ENCODE peak calls at places on chromosomes 12 and 14, in ten cellular contexts. J is IMR-90, W is NCI-H510A treated with DMSO at 0.1 percent for 48 hours, Q is AG04450, U is RPMI8226, H is BJ, A is iris pigment epithelial cell, T is stromal cell of bone marrow, N is HT1080, I is NB4. P is an unnamed sample.

GRCh38 chr14:59664741-59665140 is 88.1 kb upstream of the CCDC175 start:
- DNase-seq in J (no peak), W (no peak), Q (no peak), U (no peak), H (no peak), A (peak; percentile 6), T (peak; percentile 13), N (peak; percentile 28), I (no peak), P (no peak)

GRCh38 chr12:29286081-29286800 is 94.7 kb downstream of the ERGIC2 start:
- DNase-seq in J (peak; percentile 25), W (no peak), Q (no peak), U (no peak), H (no peak), A (peak; percentile 55), T (peak; percentile 28), N (no peak), I (no peak), P (no peak)

GRCh38 chr12:30902001-30902400 is 24.5 kb upstream of the TSPAN11 start:
- DNase-seq in J (no peak), W (no peak), Q (no peak), U (no peak), H (no peak), A (peak; percentile 55), T (no peak), N (no peak), I (no peak), P (no peak)

GRCh38 chr14:94079891-94080605 is 954 bp downstream of the DDX24 start:
- DNase-seq in J (peak; percentile 42), W (no peak), Q (no peak), U (no peak), H (no peak), A (no peak), T (no peak), N (no peak), I (peak; percentile 8), P (no peak)

GRCh38 chr14:73463411-73463810 is 5.1 kb upstream of the NUMB start:
- DNase-seq in J (peak; percentile 98), W (no peak), Q (peak; percentile 75), U (no peak), H (peak; percentile 87), A (peak; percentile 99), T (peak; percentile 98), N (peak; percentile 98), I (peak; percentile 99), P (no peak)

GRCh38 chr12:53127169-53127568 is 23.9 kb downstream of the SOAT2 start:
- DNase-seq in J (no peak), W (no peak), Q (no peak), U (no peak), H (no peak), A (no peak), T (no peak), N (no peak), I (no peak), P (no peak)

GRCh38 chr14:64692597-64693350 is 11.4 kb upstream of the PLEKHG3 start:
- DNase-seq in J (no peak), W (no peak), Q (no peak), U (no peak), H (no peak), A (no peak), T (no peak), N (no peak), I (no peak), P (no peak)

GRCh38 chr14:53327716-53328115 is 174.6 kb upstream of the DDHD1 start:
- DNase-seq in J (peak; percentile 69), W (no peak), Q (no peak), U (no peak), H (peak; percentile 9), A (peak; percentile 75), T (no peak), N (peak; percentile 70), I (no peak), P (no peak)

GRCh38 chr14:102655154-102655553 is 62.7 kb downstream of the RCOR1 start:
- DNase-seq in J (peak; percentile 57), W (no peak), Q (no peak), U (no peak), H (no peak), A (peak; percentile 72), T (no peak), N (peak; percentile 72), I (no peak), P (no peak)

GRCh38 chr12:58190624-58191023 is 249.3 kb downstream of the ATP23 start:
- DNase-seq in J (no peak), W (no peak), Q (no peak), U (no peak), H (no peak), A (no peak), T (no peak), N (no peak), I (no peak), P (no peak)

GRCh38 chr12:122537021-122537420 is 10.0 kb downstream of the KNTC1 start:
- DNase-seq in J (no peak), W (no peak), Q (no peak), U (no peak), H (no peak), A (no peak), T (no peak), N (peak; percentile 37), I (no peak), P (no peak)